ENCODE peak calls at places on chromosome 22, in five cellular contexts. E is mesenchymal stem cell, V is PC-9, Z is IMR-90, J is PC-3. K is an unnamed sample. For H3K36me3, the result is how much of the 10 kb centered on the place peaks cover.

GRCh38 chr22:21446827-21447690 is 20.1 kb upstream of the TMEM191C start:
- DNase-seq in E (no peak), V (no peak), Z (no peak), J (no peak), K (no peak)

GRCh38 chr22:17436981-17437410 is 67.7 kb downstream of the CECR2 start:
- DNase-seq in E (no peak), V (no peak), Z (no peak), J (no peak), K (no peak)

GRCh38 chr22:50193621-50194020 is 7.2 kb upstream of the SELENOO start:
- DNase-seq in E (no peak), V (no peak), Z (no peak), J (no peak), K (no peak)

GRCh38 chr22:46714550-46714949 is 23.5 kb downstream of the CERK start:
- DNase-seq in E (peak), V (no peak), Z (peak), J (no peak), K (no peak)

GRCh38 chr22:23696326-23696851 is 5.6 kb downstream of the RGL4 start:
- DNase-seq in E (no peak), V (no peak), Z (peak), J (no peak), K (peak)

GRCh38 chr22:30890689-30891442 is 77.7 kb downstream of the MORC2 start:
- DNase-seq in E (peak), V (peak), Z (peak), J (peak), K (peak)

GRCh38 chr22:42910221-42910942 is 53.3 kb upstream of the ARFGAP3 start:
- DNase-seq in E (no peak), V (no peak), Z (no peak), J (no peak), K (no peak)

GRCh38 chr22:44003776-44004460 is 20.2 kb upstream of the PARVB start:
- DNase-seq in E (no peak), V (no peak), Z (no peak), J (no peak), K (no peak)

GRCh38 chr22:29195118-29195963 is 10.4 kb upstream of the EMID1 start:
- DNase-seq in E (peak), V (no peak), Z (no peak), J (no peak), K (no peak)

GRCh38 chr22:35258144-35258988 is 1.1 kb downstream of the HMGXB4 start:
- DNase-seq in E (peak), V (no peak), Z (peak), J (peak), K (peak)

GRCh38 chr22:41974691-41975290 is 5.5 kb downstream of the SEPTIN3 start:
- DNase-seq in E (no peak), V (no peak), Z (no peak), J (no peak), K (no peak)

GRCh38 chr22:31748490-31748889 is 1.4 kb downstream of the PRR14L start:
- DNase-seq in E (no peak), V (no peak), Z (no peak), J (peak), K (no peak)

GRCh38 chr22:40385041-40385782 is 14.8 kb downstream of the SGSM3 start:
- DNase-seq in E (no peak), V (no peak), Z (no peak), J (no peak), K (peak)
- H3K36me3 ChIP-seq in E (under half), V (under half), Z (under half), J (under half), K (under half)

DNA sequence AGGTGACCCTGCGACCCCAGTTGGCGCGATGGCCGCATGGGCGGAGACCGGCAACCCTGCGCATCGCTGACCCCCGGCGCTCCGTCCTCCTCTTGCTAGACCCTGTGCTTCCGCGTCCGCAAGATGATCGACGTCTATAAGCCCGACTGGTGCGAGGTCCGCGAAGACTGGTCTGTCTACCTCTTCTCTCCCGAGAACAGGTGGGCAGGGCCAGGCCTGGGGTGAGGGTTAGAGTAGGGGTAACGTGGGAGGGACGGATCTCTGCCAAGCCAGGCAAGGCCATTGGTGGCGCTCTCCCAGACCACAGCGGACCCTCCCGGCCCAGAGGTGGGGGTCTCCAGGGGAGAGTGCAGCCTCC is 92.1 kb downstream of the CACNA1I start:
- DNase-seq in E (no peak), V (no peak), Z (no peak), J (no peak), K (no peak)
- H2AFZ ChIP-seq in E (no peak), V (no peak), Z (no peak), J (no peak), K (no peak)

DNA sequence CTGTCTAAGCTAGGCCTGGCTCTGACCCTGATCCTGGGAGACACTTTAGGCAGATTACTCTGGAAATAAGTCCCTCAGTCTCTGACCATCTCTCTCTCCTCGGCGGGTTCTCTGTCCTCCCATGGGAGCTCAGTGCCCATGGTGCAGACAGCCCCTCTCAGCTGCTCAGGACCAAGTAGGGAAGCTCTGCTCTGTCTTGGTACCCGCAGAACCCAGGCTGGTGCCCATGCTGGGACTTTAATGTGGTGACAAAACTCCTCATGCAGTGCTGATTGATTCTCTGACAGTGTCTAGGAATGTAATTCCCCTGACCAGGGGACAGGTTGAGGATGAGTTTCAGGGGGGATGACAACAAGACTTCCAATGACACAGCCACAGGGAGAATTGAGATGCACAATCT is 30.3 kb upstream of the GGTLC2 start:
- DNase-seq in E (no peak), V (no peak), Z (no peak), J (no peak), K (no peak)
- H3K36me3 ChIP-seq in E (under half), V (under half), Z (under half), J (under half), K (under half)

GRCh38 chr22:37244114-37244921 is at the start of gene RAC2:
- DNase-seq in E (peak), V (peak), Z (peak), J (peak), K (peak)

GRCh38 chr22:37242395-37242918 is 1.6 kb downstream of the RAC2 start:
- DNase-seq in E (peak), V (peak), Z (peak), J (peak), K (peak)

GRCh38 chr22:37245740-37246139 is 1.7 kb upstream of the RAC2 start:
- DNase-seq in E (no peak), V (no peak), Z (peak), J (no peak), K (no peak)

GRCh38 chr22:37243402-37244113 is 511 bp downstream of the RAC2 start:
- DNase-seq in E (no peak), V (no peak), Z (no peak), J (no peak), K (no peak)

GRCh38 chr22:37244922-37245722 is 1.1 kb upstream of the RAC2 start:
- DNase-seq in E (no peak), V (no peak), Z (no peak), J (no peak), K (peak)
- H2AFZ ChIP-seq in E (no peak), V (no peak), Z (peak), J (no peak), K (peak)

K was measured in OCI-LY7.